ENCODE peak calls at places on chromosome 12, in seven cellular contexts. S is lower leg skin, T is left lung, R is coronary artery, D is ovary, W is hepatocyte, X is prostate gland. O is an unnamed sample.

GRCh38 chr12:38904932-38905479 is 385 bp downstream of the CPNE8 start:
- DNase-seq in S (peak), T (peak), R (peak), D (peak), W (peak), X (peak), O (no peak)

GRCh38 chr12:579450-580110 is 83.7 kb downstream of the NINJ2 start:
- DNase-seq in S (peak), T (no peak), R (no peak), D (no peak), W (no peak), X (no peak), O (no peak)

GRCh38 chr12:42612258-42612608 is 22.7 kb upstream of the PRICKLE1 start:
- DNase-seq in S (no peak), T (no peak), R (no peak), D (no peak), W (no peak), X (no peak), O (no peak)

GRCh38 chr12:19778822-19779221 is 339.5 kb downstream of the AEBP2 start:
- DNase-seq in S (no peak), T (no peak), R (no peak), D (no peak), W (no peak), X (no peak), O (no peak)

GRCh38 chr12:92078167-92079053 is 67.2 kb downstream of the BTG1 start:
- DNase-seq in S (no peak), T (no peak), R (no peak), D (no peak), W (peak), X (no peak), O (no peak)

GRCh38 chr12:79143803-79144202 is 279.2 kb downstream of the SYT1 start:
- DNase-seq in S (no peak), T (no peak), R (no peak), D (no peak), W (no peak), X (no peak), O (no peak)

GRCh38 chr12:116525418-116526001 is 33.7 kb upstream of the MAP1LC3B2 start:
- DNase-seq in S (peak), T (no peak), R (peak), D (peak), W (peak), X (peak), O (peak)

GRCh38 chr12:72133497-72134055 is 138.6 kb upstream of the TRHDE start:
- DNase-seq in S (no peak), T (no peak), R (no peak), D (no peak), W (no peak), X (no peak), O (no peak)

GRCh38 chr12:121465921-121466799 is 66.2 kb downstream of the RNF34 start:
- DNase-seq in S (no peak), T (peak), R (no peak), D (no peak), W (peak), X (no peak), O (no peak)

GRCh38 chr12:92908108-92908507 is 21.0 kb downstream of the EEA1 start:
- DNase-seq in S (no peak), T (no peak), R (no peak), D (no peak), W (no peak), X (no peak), O (no peak)

GRCh38 chr12:632102-632696 is 31.0 kb downstream of the NINJ2 start:
- DNase-seq in S (no peak), T (no peak), R (peak), D (no peak), W (peak), X (peak), O (peak)

GRCh38 chr12:90321369-90321768 is 612.7 kb upstream of the ATP2B1 start:
- DNase-seq in S (no peak), T (no peak), R (no peak), D (no peak), W (no peak), X (no peak), O (no peak)

GRCh38 chr12:69151254-69151751 is 88.1 kb upstream of the CPSF6 start:
- DNase-seq in S (no peak), T (no peak), R (no peak), D (no peak), W (peak), X (no peak), O (no peak)

GRCh38 chr12:112539221-112539620 is 120.5 kb downstream of the PTPN11 start:
- DNase-seq in S (no peak), T (no peak), R (no peak), D (no peak), W (no peak), X (no peak), O (no peak)
- TF ChIP-seq CTCF in S (no peak), T (no peak), R (no peak), D (no peak), W (no peak), X (no peak), O (peak)

GRCh38 chr12:6823161-6824084 is 1.8 kb downstream of the GPR162 start:
- DNase-seq in S (no peak), T (no peak), R (no peak), D (no peak), W (peak), X (no peak), O (no peak)

GRCh38 chr12:6821271-6821673 is 349 bp upstream of the GPR162 start:
- DNase-seq in S (peak), T (no peak), R (no peak), D (no peak), W (peak), X (peak), O (no peak)

GRCh38 chr12:6824085-6824800 is 2.6 kb downstream of the GPR162 start:
- DNase-seq in S (peak), T (no peak), R (no peak), D (no peak), W (peak), X (no peak), O (no peak)

GRCh38 chr12:6821674-6822433 is at the start of gene GPR162:
- DNase-seq in S (peak), T (peak), R (no peak), D (peak), W (peak), X (peak), O (no peak)

GRCh38 chr12:6822461-6823135 is 977 bp downstream of the GPR162 start:
- DNase-seq in S (no peak), T (no peak), R (no peak), D (no peak), W (peak), X (no peak), O (no peak)
- H3K4me3 ChIP-seq in S (no peak), T (no peak), R (peak), D (no peak), W (no peak), X (no peak), O (no peak)

GRCh38 chr12:47296828-47297227 is 217.1 kb upstream of the AMIGO2 start:
- DNase-seq in S (no peak), T (no peak), R (no peak), D (no peak), W (no peak), X (no peak), O (no peak)
- TF ChIP-seq CTCF in S (no peak), T (no peak), R (no peak), D (no peak), W (no peak), X (no peak), O (no peak)

GRCh38 chr12:104048162-104048561 is 1.8 kb downstream of the GLT8D2 start:
- DNase-seq in S (no peak), T (no peak), R (no peak), D (no peak), W (no peak), X (no peak), O (no peak)

GRCh38 chr12:104046306-104046705 is 3.7 kb downstream of the GLT8D2 start:
- DNase-seq in S (no peak), T (no peak), R (no peak), D (no peak), W (no peak), X (no peak), O (no peak)

GRCh38 chr12:104049278-104050257 is at the start of gene GLT8D2:
- DNase-seq in S (peak), T (peak), R (peak), D (peak), W (peak), X (peak), O (no peak)

GRCh38 chr12:104054681-104055346 is 4.8 kb upstream of the GLT8D2 start:
- DNase-seq in S (no peak), T (no peak), R (no peak), D (no peak), W (no peak), X (no peak), O (no peak)

GRCh38 chr12:104050436-104050835 is 449 bp upstream of the GLT8D2 start:
- DNase-seq in S (no peak), T (no peak), R (no peak), D (no peak), W (no peak), X (no peak), O (no peak)
- H3K4me3 ChIP-seq in S (no peak), T (peak), R (peak), D (peak), W (peak), X (peak), O (no peak)

DNA sequence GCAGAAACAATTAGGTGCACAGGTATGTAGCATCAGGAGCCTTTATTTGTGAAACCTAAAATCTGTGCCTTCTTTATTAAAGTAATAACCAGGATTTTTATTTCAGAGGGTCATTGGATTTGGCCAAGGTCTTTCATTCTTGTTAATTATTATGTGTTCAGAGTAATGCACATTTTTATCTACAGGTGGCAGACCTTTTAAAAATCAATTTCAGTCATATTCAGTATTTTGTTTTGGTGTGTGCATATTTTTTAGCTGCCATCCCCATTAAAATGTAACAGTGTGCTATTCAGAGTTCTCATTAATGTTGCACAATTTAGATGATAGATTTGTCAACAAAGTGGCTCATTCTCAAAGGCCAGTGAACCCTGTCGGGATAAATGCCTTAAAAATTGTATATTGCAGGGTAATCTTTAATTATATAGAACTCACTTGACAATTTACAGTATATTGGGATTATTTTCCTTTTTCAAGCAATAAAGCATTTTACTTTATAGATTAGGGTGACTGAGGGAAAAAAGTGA is 319.3 kb upstream of the SOX5 start:
- DNase-seq in S (no peak), T (no peak), R (no peak), D (no peak), W (no peak), X (no peak), O (no peak)
- TF ChIP-seq CTCF in S (no peak), T (no peak), R (no peak), D (no peak), W (peak), X (no peak), O (no peak)

DNA sequence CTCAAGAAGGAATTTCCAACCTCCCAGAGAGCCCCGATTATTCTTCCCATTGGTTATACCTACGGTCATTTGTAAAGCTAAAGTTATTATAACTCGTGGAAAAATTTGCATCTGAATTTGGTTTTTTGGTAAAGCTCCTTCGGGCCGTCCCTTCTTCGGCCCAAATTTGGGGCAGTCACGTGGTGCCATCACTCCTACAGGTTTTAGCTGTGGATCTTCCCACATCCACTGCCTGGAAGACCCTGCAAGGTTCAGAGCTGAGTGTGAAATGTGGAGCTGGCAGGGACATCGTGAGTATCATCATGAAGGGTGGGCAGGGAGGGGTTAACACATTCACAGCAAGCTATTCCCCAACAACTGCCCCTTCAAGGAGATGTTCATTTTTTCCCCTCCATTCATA is 105.7 kb downstream of the NT5DC3 start:
- DNase-seq in S (peak), T (no peak), R (no peak), D (no peak), W (no peak), X (no peak), O (no peak)
- H3K4me3 ChIP-seq in S (no peak), T (no peak), R (no peak), D (no peak), W (no peak), X (no peak), O (no peak)

GRCh38 chr12:15393995-15394394 is 71.7 kb downstream of the PTPRO start:
- DNase-seq in S (no peak), T (no peak), R (no peak), D (no peak), W (no peak), X (no peak), O (no peak)

GRCh38 chr12:15393037-15393436 is 70.7 kb downstream of the PTPRO start:
- DNase-seq in S (no peak), T (no peak), R (no peak), D (no peak), W (no peak), X (no peak), O (no peak)
- TF ChIP-seq CTCF in S (no peak), T (no peak), R (no peak), D (no peak), W (no peak), X (no peak), O (no peak)

GRCh38 chr12:10595881-10596280 is 17.5 kb downstream of the MAGOHB start:
- DNase-seq in S (no peak), T (no peak), R (no peak), D (no peak), W (no peak), X (no peak), O (no peak)

GRCh38 chr12:10600988-10601387 is 12.4 kb downstream of the MAGOHB start:
- DNase-seq in S (no peak), T (no peak), R (no peak), D (no peak), W (no peak), X (no peak), O (no peak)

GRCh38 chr12:10601860-10602259 is 11.5 kb downstream of the MAGOHB start:
- DNase-seq in S (no peak), T (no peak), R (no peak), D (no peak), W (no peak), X (no peak), O (no peak)
- H3K4me3 ChIP-seq in S (no peak), T (no peak), R (no peak), D (no peak), W (no peak), X (no peak), O (no peak)

GRCh38 chr12:48151103-48151771 is 6.1 kb downstream of the ASB8 start:
- DNase-seq in S (no peak), T (no peak), R (no peak), D (no peak), W (no peak), X (no peak), O (no peak)
- TF ChIP-seq CTCF in S (no peak), T (no peak), R (no peak), D (no peak), W (no peak), X (no peak), O (no peak)

GRCh38 chr12:53048033-53048779 is 1.7 kb upstream of the TNS2 start:
- DNase-seq in S (peak), T (no peak), R (peak), D (peak), W (peak), X (peak), O (no peak)

GRCh38 chr12:53049582-53050318 is at the start of gene TNS2:
- DNase-seq in S (peak), T (no peak), R (peak), D (peak), W (peak), X (no peak), O (no peak)

GRCh38 chr12:53047221-53048032 is 2.4 kb upstream of the TNS2 start:
- DNase-seq in S (peak), T (peak), R (peak), D (peak), W (peak), X (peak), O (no peak)

GRCh38 chr12:53050426-53051057 is 677 bp downstream of the TNS2 start:
- DNase-seq in S (no peak), T (no peak), R (peak), D (no peak), W (no peak), X (no peak), O (no peak)

DNA sequence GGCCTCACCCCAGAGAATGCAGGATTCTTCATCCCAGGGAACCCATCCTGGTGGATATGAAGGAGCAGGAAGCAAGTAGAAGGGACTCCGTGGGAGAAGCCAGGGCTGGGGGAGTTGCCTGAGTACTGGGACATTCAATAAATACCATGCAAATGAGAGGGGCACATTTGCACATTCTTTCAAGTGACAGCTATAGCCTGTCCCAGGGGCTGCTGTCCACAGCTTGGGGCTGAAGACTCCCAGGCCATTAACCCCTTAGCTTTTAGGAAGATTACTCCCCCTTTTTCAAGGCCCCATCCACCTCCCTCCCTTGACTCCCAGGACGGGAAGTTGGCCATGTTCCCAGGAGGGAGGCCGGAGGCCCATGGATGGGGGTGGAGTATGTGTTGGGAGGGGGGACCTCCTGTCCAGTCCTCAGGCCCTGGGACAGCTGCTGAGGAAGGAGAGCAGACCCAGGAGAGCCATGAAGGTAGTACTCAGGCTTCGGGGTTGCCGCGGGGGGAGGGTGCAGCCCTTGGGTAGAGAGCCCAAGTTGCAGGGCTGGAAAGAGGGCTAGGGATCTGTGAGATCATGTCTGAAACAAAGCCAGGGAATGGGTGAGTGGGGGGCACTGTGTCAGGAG is 974 bp upstream of the TNS2 start:
- DNase-seq in S (peak), T (no peak), R (peak), D (peak), W (peak), X (no peak), O (no peak)
- H3K4me3 ChIP-seq in S (peak), T (peak), R (peak), D (peak), W (peak), X (peak), O (peak)

O was measured in LNCaP clone FGC.